ENCODE peak calls at places on chromosomes 5 and 9, in eight cellular contexts. B is transverse colon, P is adrenal gland, I is psoas muscle, Y is neural progenitor cell, X is PC-3, C is IMR-90, Z is uterus. R is an unnamed sample. For H3K4me1 and H3K27me3, the result is how much of the 10 kb centered on the place peaks cover.

GRCh38 chr5:63401434-63402046 is 560.7 kb downstream of the HTR1A start:
- DNase-seq in Y (peak), X (peak), I (peak), C (peak), P (peak), Z (no peak), B (peak), R (peak)

GRCh38 chr9:128485414-128485855 is 19.1 kb upstream of the GLE1 start:
- DNase-seq in X (no peak), B (no peak), P (no peak), I (no peak), C (no peak), Z (no peak), Y (peak), R (no peak)

GRCh38 chr5:136066705-136067271 is 38.0 kb downstream of the TGFBI start:
- DNase-seq in C (peak), Z (peak), X (no peak), Y (no peak), I (peak), P (peak), B (no peak), R (peak)

GRCh38 chr5:111083323-111083722 is 8.8 kb upstream of the WDR36 start:
- DNase-seq in Z (no peak), I (no peak), C (no peak), Y (no peak), B (no peak), P (no peak), X (no peak), R (no peak)

GRCh38 chr5:82335807-82336206 is 57.7 kb upstream of the RPS23 start:
- DNase-seq in P (peak), Y (no peak), Z (no peak), B (no peak), C (peak), I (peak), X (peak), R (no peak)

GRCh38 chr9:752201-752600 is 89.3 kb upstream of the DMRT1 start:
- DNase-seq in Y (no peak), X (peak), P (no peak), B (no peak), Z (no peak), I (no peak), C (peak), R (no peak)

GRCh38 chr9:33137271-33137670 is 29.9 kb downstream of the B4GALT1 start:
- DNase-seq in P (no peak), B (no peak), I (no peak), Z (no peak), X (no peak), Y (no peak), C (no peak), R (no peak)

GRCh38 chr5:112668016-112668415 is 69.7 kb upstream of the APC start:
- DNase-seq in C (peak), Y (no peak), B (no peak), Z (no peak), X (peak), I (no peak), P (no peak), R (no peak)

GRCh38 chr5:142839711-142840441 is 69.7 kb downstream of the ARHGAP26 start:
- DNase-seq in B (peak), Y (no peak), P (peak), X (peak), C (peak), I (peak), Z (peak), R (peak)

GRCh38 chr5:142836048-142836447 is 65.9 kb downstream of the ARHGAP26 start:
- DNase-seq in X (no peak), P (no peak), B (no peak), Y (no peak), I (no peak), Z (no peak), C (no peak), R (no peak)

GRCh38 chr5:142837274-142837673 is 67.1 kb downstream of the ARHGAP26 start:
- DNase-seq in Z (no peak), I (no peak), C (no peak), P (no peak), Y (no peak), X (no peak), B (no peak), R (peak)

GRCh38 chr5:142840591-142840990 is 70.4 kb downstream of the ARHGAP26 start:
- DNase-seq in P (no peak), C (no peak), Y (no peak), B (no peak), I (no peak), Z (no peak), X (no peak), R (no peak)

GRCh38 chr5:142838845-142839244 is 68.7 kb downstream of the ARHGAP26 start:
- DNase-seq in B (no peak), X (peak), C (no peak), Y (no peak), P (no peak), Z (no peak), I (no peak), R (no peak)
- H3K4me1 ChIP-seq in B (half or more), X (under half), C (under half), Y (under half), P (under half), Z (under half), I (under half), R (under half)

DNA sequence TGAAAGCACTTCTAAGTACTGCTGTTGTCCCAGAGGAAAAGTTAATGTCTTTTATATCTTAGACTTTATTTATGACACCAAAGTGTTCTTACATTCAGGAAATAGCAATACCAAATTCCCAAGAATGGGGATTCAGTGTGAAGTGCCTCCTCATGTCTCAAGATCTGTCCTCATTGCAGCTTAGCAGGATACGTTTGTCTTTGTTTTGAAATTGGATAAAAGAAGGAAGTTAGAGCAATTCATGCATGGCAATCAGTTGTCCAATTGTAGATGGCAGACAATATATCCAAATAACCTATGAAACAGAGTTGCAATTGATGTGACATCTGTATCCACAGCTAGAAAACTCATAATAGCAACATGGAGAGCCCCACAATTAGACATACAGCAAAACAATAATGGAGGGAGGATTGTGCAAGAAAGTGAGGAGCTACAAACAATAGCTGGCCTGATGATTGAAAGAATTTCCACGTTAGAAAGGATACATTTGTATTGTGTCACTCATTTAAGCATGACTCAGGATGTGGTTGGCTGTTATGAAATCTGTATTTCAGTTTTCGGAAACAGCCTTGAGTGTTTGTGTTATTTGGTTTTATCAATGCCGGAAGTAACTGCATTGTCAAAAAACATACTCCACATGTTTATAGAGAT is 132.0 kb downstream of the FAM174A start:
- DNase-seq in C (peak), X (peak), P (no peak), Y (no peak), I (no peak), Z (no peak), B (no peak), R (no peak)
- H3K27ac ChIP-seq in C (no peak), X (no peak), P (no peak), Y (no peak), I (no peak), Z (no peak), B (no peak), R (no peak)

DNA sequence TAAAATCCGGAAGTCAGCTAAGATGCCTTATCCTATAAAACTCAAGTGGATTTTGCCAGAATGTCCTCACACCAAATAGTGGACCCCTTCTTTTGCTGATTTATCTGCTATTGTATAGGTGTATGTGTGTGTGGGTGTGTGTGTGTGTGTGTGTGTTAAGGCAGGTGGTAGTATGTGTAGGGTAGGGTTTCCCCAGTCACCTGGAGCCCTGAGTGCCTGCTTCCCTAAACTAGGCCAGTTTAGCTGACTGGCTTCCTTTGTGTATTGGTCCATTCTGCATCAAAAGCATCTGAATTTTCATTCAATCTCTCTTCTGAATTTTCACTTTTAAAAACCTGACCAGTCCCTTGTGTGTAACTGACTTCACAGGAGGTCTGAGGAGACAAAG is 42.2 kb upstream of the LCP2 start:
- DNase-seq in I (no peak), B (no peak), Z (no peak), P (no peak), X (no peak), Y (no peak), C (no peak), R (no peak)
- H3K27me3 ChIP-seq in I (under half), B (under half), Z (under half), P (under half), X (half or more), Y (under half), C (under half), R (under half)

GRCh38 chr9:70488098-70488792 is 73.8 kb upstream of the KLF9 start:
- DNase-seq in B (no peak), X (no peak), Y (no peak), C (peak), Z (no peak), I (no peak), P (no peak), R (no peak)

GRCh38 chr9:70485273-70485858 is 70.9 kb upstream of the KLF9 start:
- DNase-seq in P (peak), X (no peak), B (no peak), Y (no peak), I (peak), Z (peak), C (no peak), R (peak)

GRCh38 chr9:70484232-70485130 is 70.0 kb upstream of the KLF9 start:
- DNase-seq in Y (peak), I (no peak), Z (no peak), X (peak), B (peak), P (peak), C (peak), R (no peak)

GRCh38 chr9:70488793-70489105 is 74.3 kb upstream of the KLF9 start:
- DNase-seq in I (no peak), B (no peak), P (peak), Y (no peak), Z (no peak), X (no peak), C (no peak), R (no peak)

DNA sequence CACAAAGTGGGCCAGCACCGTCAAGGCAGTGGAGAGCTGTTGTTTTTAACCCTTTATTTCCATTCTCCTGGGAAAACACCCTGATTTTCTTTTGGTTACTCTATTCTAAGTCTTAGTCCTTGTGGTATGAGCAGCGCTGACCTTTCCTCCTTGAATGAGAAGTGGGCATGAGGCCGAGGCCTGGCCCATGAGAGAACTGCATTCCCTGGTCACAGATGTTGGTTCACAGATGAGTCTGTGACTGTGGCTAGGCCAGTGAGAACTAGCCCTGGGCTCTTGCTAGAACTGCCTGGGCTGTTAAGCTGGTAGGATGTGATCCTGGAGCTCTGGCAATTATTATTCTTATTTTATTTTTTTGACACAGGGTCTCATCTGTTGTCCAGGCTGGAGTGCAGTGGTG is 71.7 kb upstream of the KLF9 start:
- DNase-seq in I (no peak), B (no peak), C (no peak), Y (no peak), P (no peak), X (no peak), Z (no peak), R (peak)
- H3K4me1 ChIP-seq in I (half or more), B (under half), C (under half), Y (under half), P (under half), X (under half), Z (under half), R (under half)

DNA sequence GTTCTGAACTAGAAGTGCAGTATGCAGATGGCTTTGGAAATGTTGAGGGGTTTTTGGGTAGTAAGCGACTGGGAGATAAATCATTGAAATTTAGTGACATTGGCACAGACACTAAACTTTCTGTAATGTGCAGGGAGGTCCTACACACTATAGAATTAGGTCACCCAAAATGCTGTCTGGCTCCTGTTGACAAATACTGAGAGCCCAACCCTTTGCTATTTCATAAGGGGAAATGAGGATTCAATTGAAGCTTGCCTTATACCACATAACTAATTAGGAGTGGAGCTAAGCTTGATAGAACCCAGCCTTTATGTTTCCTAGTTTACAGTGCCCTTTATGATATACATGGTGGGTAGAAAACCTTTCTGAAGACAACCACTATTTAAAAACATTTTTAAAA is 22.6 kb downstream of the HMGXB3 start:
- DNase-seq in I (no peak), C (no peak), B (no peak), P (no peak), Z (no peak), X (no peak), Y (no peak), R (no peak)
- H3K27ac ChIP-seq in I (peak), C (no peak), B (no peak), P (no peak), Z (no peak), X (peak), Y (no peak), R (peak)

GRCh38 chr9:97501177-97501971 is at the start of gene TMOD1:
- DNase-seq in I (peak), Z (peak), Y (peak), P (peak), C (peak), X (peak), B (peak), R (peak)
- H3K27me3 ChIP-seq in I (under half), Z (under half), Y (half or more), P (under half), C (under half), X (under half), B (half or more), R (under half)

GRCh38 chr9:76474419-76474818 is 15.4 kb downstream of the GCNT1 start:
- DNase-seq in Y (no peak), I (no peak), Z (no peak), P (no peak), C (no peak), B (no peak), X (no peak), R (no peak)

GRCh38 chr9:76472925-76473324 is 13.9 kb downstream of the GCNT1 start:
- DNase-seq in B (peak), C (no peak), Z (no peak), P (no peak), Y (no peak), X (no peak), I (no peak), R (no peak)

GRCh38 chr9:76475691-76476090 is 16.7 kb downstream of the GCNT1 start:
- DNase-seq in X (no peak), P (no peak), Z (no peak), Y (no peak), B (no peak), I (no peak), C (no peak), R (no peak)
- H3K4me1 ChIP-seq in X (under half), P (under half), Z (under half), Y (under half), B (under half), I (under half), C (under half), R (under half)

GRCh38 chr9:124263158-124263557 is 5.4 kb downstream of the NEK6 start:
- DNase-seq in C (no peak), P (no peak), Z (no peak), Y (no peak), X (no peak), B (no peak), I (no peak), R (no peak)
- H3K27ac ChIP-seq in C (peak), P (no peak), Z (no peak), Y (no peak), X (no peak), B (peak), I (no peak), R (no peak)

DNA sequence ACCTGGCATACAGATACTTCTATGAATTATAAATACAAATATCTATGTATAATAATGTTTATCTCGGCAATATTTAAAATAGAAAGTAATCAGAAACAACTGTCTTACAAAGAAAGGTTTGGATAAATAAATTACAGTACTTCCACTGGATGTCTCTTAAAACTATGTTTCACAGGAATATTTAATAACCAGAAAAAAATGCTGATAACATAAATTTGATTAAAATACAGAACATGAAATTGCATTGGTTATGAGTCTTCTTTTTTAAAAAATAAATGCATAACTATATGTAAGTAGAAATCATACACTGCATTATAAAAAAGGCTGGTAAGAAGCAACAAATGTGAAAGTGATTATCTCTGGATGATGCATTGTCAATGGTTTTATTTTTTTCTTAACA is 126.0 kb downstream of the AGTPBP1 start:
- DNase-seq in C (no peak), B (no peak), I (no peak), P (no peak), Y (no peak), Z (no peak), X (no peak), R (no peak)
- H3K27me3 ChIP-seq in C (under half), B (under half), I (under half), P (under half), Y (under half), Z (under half), X (under half), R (under half)

DNA sequence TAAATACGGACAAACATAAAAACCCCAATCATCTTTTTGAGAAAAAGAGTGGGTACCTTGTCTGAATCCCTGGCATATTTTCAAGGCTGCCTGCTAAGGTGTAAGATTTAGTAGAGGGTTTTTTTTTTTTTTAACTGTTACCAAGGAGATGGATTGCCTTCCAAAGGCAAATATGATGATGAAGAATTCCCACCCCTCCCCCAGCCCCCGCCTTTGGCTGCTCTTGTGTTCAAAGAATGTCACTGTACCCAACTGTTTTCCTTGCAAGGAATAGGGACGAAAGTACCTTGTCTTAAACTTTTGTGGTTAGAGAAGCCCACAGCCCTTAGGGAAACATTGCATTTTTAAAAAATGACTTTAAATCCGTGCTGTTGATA is 31.3 kb downstream of the ARHGAP26 start:
- DNase-seq in B (no peak), C (no peak), P (no peak), X (no peak), Z (no peak), I (no peak), Y (no peak), R (no peak)
- H3K4me1 ChIP-seq in B (under half), C (under half), P (under half), X (under half), Z (under half), I (under half), Y (under half), R (under half)